ENCODE peak calls at places on chromosome 16, in ten cellular contexts. E is pons; V is EL; H is HT-29; G is left ventricle myocardium superior; L is CD4-positive, alpha-beta T cell; X is occipital lobe; M is left ventricle myocardium inferior; Q is HFF-Myc; B is epithelial cell of esophagus. T is an unnamed sample.

GRCh38 chr16:19810817-19811731 is 73.6 kb downstream of the GPRC5B start:
- DNase-seq in E (no peak), V (peak; percentile 91), H (no peak), G (no peak), L (no peak), X (no peak), M (no peak), Q (no peak), B (peak; percentile 20), T (no peak)

GRCh38 chr16:65832679-65833078 is 533.8 kb upstream of the CDH5 start:
- DNase-seq in E (no peak), V (no peak), H (no peak), G (no peak), L (no peak), X (no peak), M (no peak), Q (no peak), B (no peak), T (no peak)

GRCh38 chr16:86665319-86665675 is 86.9 kb downstream of the FOXL1 start:
- DNase-seq in E (no peak), V (peak; percentile 84), H (no peak), G (no peak), L (no peak), X (no peak), M (no peak), Q (no peak), B (peak; percentile 57), T (no peak)

GRCh38 chr16:30927789-30928378 is 4.5 kb downstream of the FBXL19 start:
- DNase-seq in E (peak; percentile 77), V (no peak), H (peak; percentile 56), G (peak; percentile 52), L (peak; percentile 19), X (peak; percentile 69), M (no peak), Q (no peak), B (peak; percentile 67), T (peak; percentile 78)

GRCh38 chr16:29811170-29811895 is 660 bp upstream of the PRRT2 start:
- DNase-seq in E (peak; percentile 96), V (peak; percentile 99), H (peak; percentile 93), G (peak; percentile 98), L (peak; percentile 61), X (peak; percentile 88), M (peak; percentile 97), Q (peak; percentile 92), B (peak; percentile 96), T (peak; percentile 78)

GRCh38 chr16:82055728-82056549 is 20.9 kb downstream of the HSD17B2 start:
- DNase-seq in E (no peak), V (no peak), H (no peak), G (no peak), L (no peak), X (no peak), M (no peak), Q (no peak), B (peak; percentile 88), T (no peak)

GRCh38 chr16:46690281-46691178 is 1.1 kb downstream of the ORC6 start:
- DNase-seq in E (no peak), V (peak; percentile 23), H (peak; percentile 23), G (no peak), L (no peak), X (no peak), M (no peak), Q (no peak), B (peak; percentile 20), T (no peak)

GRCh38 chr16:15609286-15609649 is 33.7 kb downstream of the MARF1 start:
- DNase-seq in E (no peak), V (no peak), H (no peak), G (no peak), L (no peak), X (no peak), M (no peak), Q (no peak), B (no peak), T (no peak)

GRCh38 chr16:67538666-67539101 is 10.1 kb downstream of the RIPOR1 start:
- DNase-seq in E (no peak), V (peak; percentile 74), H (no peak), G (no peak), L (no peak), X (no peak), M (no peak), Q (no peak), B (no peak), T (no peak)

GRCh38 chr16:89890200-89890599 is 16.8 kb downstream of the TCF25 start:
- DNase-seq in E (no peak), V (no peak), H (no peak), G (no peak), L (no peak), X (no peak), M (no peak), Q (no peak), B (no peak), T (no peak)